ENCODE peak calls at places on chromosomes 1 and 21, in seven cellular contexts. One of them, this sample, is unnamed.

GRCh38 chr1:228154685-228155571 is 5.2 kb downstream of the GJC2 start:
- DNase-seq in osteocyte: no peak
- DNase-seq in head of caudate nucleus: no peak
- DNase-seq in ELF-1: no peak
- DNase-seq in stimulated activated CD4-positive, alpha-beta T cell treated with anti-CD3 and anti-CD28 coated beads, Interleukin-12 subunit alpha, Interleukin-12 subunit beta, amount 100 ng/mL, for 48 hours: peak; percentile 41
- DNase-seq in HFFc6: no peak
- DNase-seq in amniotic stem cell: no peak
- DNase-seq in this sample: no peak

GRCh38 chr1:182520746-182521145 is 68.3 kb downstream of the RNASEL start:
- DNase-seq in osteocyte: no peak
- DNase-seq in head of caudate nucleus: no peak
- DNase-seq in ELF-1: no peak
- DNase-seq in stimulated activated CD4-positive, alpha-beta T cell treated with anti-CD3 and anti-CD28 coated beads, Interleukin-12 subunit alpha, Interleukin-12 subunit beta, amount 100 ng/mL, for 48 hours: no peak
- DNase-seq in HFFc6: no peak
- DNase-seq in amniotic stem cell: no peak
- DNase-seq in this sample: no peak

GRCh38 chr1:54649130-54649898 is 7.7 kb downstream of the MROH7 start:
- DNase-seq in osteocyte: no peak
- DNase-seq in head of caudate nucleus: no peak
- DNase-seq in ELF-1: no peak
- DNase-seq in stimulated activated CD4-positive, alpha-beta T cell treated with anti-CD3 and anti-CD28 coated beads, Interleukin-12 subunit alpha, Interleukin-12 subunit beta, amount 100 ng/mL, for 48 hours: no peak
- DNase-seq in HFFc6: no peak
- DNase-seq in amniotic stem cell: no peak
- DNase-seq in this sample: no peak

GRCh38 chr1:64248065-64248464 is 44.6 kb downstream of the UBE2U start:
- DNase-seq in osteocyte: no peak
- DNase-seq in head of caudate nucleus: no peak
- DNase-seq in ELF-1: no peak
- DNase-seq in stimulated activated CD4-positive, alpha-beta T cell treated with anti-CD3 and anti-CD28 coated beads, Interleukin-12 subunit alpha, Interleukin-12 subunit beta, amount 100 ng/mL, for 48 hours: no peak
- DNase-seq in HFFc6: no peak
- DNase-seq in amniotic stem cell: no peak
- DNase-seq in this sample: no peak

GRCh38 chr1:73903092-73903491 is 294.9 kb downstream of the LRRIQ3 start:
- DNase-seq in osteocyte: no peak
- DNase-seq in head of caudate nucleus: no peak
- DNase-seq in ELF-1: no peak
- DNase-seq in stimulated activated CD4-positive, alpha-beta T cell treated with anti-CD3 and anti-CD28 coated beads, Interleukin-12 subunit alpha, Interleukin-12 subunit beta, amount 100 ng/mL, for 48 hours: no peak
- DNase-seq in HFFc6: no peak
- DNase-seq in amniotic stem cell: no peak
- DNase-seq in this sample: no peak

GRCh38 chr1:201444792-201445191 is 23.3 kb upstream of the TNNI1 start:
- DNase-seq in osteocyte: no peak
- DNase-seq in head of caudate nucleus: no peak
- DNase-seq in ELF-1: peak; percentile 36
- DNase-seq in stimulated activated CD4-positive, alpha-beta T cell treated with anti-CD3 and anti-CD28 coated beads, Interleukin-12 subunit alpha, Interleukin-12 subunit beta, amount 100 ng/mL, for 48 hours: no peak
- DNase-seq in HFFc6: no peak
- DNase-seq in amniotic stem cell: no peak
- DNase-seq in this sample: no peak

GRCh38 chr1:246280551-246280950 is 226.5 kb downstream of the SMYD3 start:
- DNase-seq in osteocyte: no peak
- DNase-seq in head of caudate nucleus: peak; percentile 35
- DNase-seq in ELF-1: no peak
- DNase-seq in stimulated activated CD4-positive, alpha-beta T cell treated with anti-CD3 and anti-CD28 coated beads, Interleukin-12 subunit alpha, Interleukin-12 subunit beta, amount 100 ng/mL, for 48 hours: no peak
- DNase-seq in HFFc6: peak; percentile 33
- DNase-seq in amniotic stem cell: peak; percentile 30
- DNase-seq in this sample: no peak

GRCh38 chr1:43272161-43272560 is 2.4 kb downstream of the TMEM125 start:
- DNase-seq in osteocyte: no peak
- DNase-seq in head of caudate nucleus: peak; percentile 90
- DNase-seq in ELF-1: no peak
- DNase-seq in stimulated activated CD4-positive, alpha-beta T cell treated with anti-CD3 and anti-CD28 coated beads, Interleukin-12 subunit alpha, Interleukin-12 subunit beta, amount 100 ng/mL, for 48 hours: no peak
- DNase-seq in HFFc6: no peak
- DNase-seq in amniotic stem cell: no peak
- DNase-seq in this sample: no peak

GRCh38 chr21:42654179-42654912 is 925 bp downstream of the PDE9A start:
- DNase-seq in osteocyte: no peak
- DNase-seq in head of caudate nucleus: peak; percentile 42
- DNase-seq in ELF-1: peak; percentile 50
- DNase-seq in stimulated activated CD4-positive, alpha-beta T cell treated with anti-CD3 and anti-CD28 coated beads, Interleukin-12 subunit alpha, Interleukin-12 subunit beta, amount 100 ng/mL, for 48 hours: no peak
- DNase-seq in HFFc6: no peak
- DNase-seq in amniotic stem cell: no peak
- DNase-seq in this sample: peak; percentile 88

GRCh38 chr1:245690153-245690552 is 535.4 kb downstream of the KIF26B start:
- DNase-seq in osteocyte: no peak
- DNase-seq in head of caudate nucleus: peak; percentile 46
- DNase-seq in ELF-1: no peak
- DNase-seq in stimulated activated CD4-positive, alpha-beta T cell treated with anti-CD3 and anti-CD28 coated beads, Interleukin-12 subunit alpha, Interleukin-12 subunit beta, amount 100 ng/mL, for 48 hours: no peak
- DNase-seq in HFFc6: no peak
- DNase-seq in amniotic stem cell: no peak
- DNase-seq in this sample: no peak

GRCh38 chr1:167105150-167105840 is 11.4 kb downstream of the STYXL2 start:
- DNase-seq in osteocyte: no peak
- DNase-seq in head of caudate nucleus: no peak
- DNase-seq in ELF-1: no peak
- DNase-seq in stimulated activated CD4-positive, alpha-beta T cell treated with anti-CD3 and anti-CD28 coated beads, Interleukin-12 subunit alpha, Interleukin-12 subunit beta, amount 100 ng/mL, for 48 hours: no peak
- DNase-seq in HFFc6: no peak
- DNase-seq in amniotic stem cell: no peak
- DNase-seq in this sample: no peak

GRCh38 chr1:15350551-15351200 is 59.0 kb upstream of the EFHD2 start:
- DNase-seq in osteocyte: no peak
- DNase-seq in head of caudate nucleus: no peak
- DNase-seq in ELF-1: no peak
- DNase-seq in stimulated activated CD4-positive, alpha-beta T cell treated with anti-CD3 and anti-CD28 coated beads, Interleukin-12 subunit alpha, Interleukin-12 subunit beta, amount 100 ng/mL, for 48 hours: no peak
- DNase-seq in HFFc6: no peak
- DNase-seq in amniotic stem cell: no peak
- DNase-seq in this sample: no peak

GRCh38 chr1:234554478-234555311 is 55.3 kb downstream of the IRF2BP2 start:
- DNase-seq in osteocyte: no peak
- DNase-seq in head of caudate nucleus: no peak
- DNase-seq in ELF-1: peak; percentile 51
- DNase-seq in stimulated activated CD4-positive, alpha-beta T cell treated with anti-CD3 and anti-CD28 coated beads, Interleukin-12 subunit alpha, Interleukin-12 subunit beta, amount 100 ng/mL, for 48 hours: no peak
- DNase-seq in HFFc6: no peak
- DNase-seq in amniotic stem cell: no peak
- DNase-seq in this sample: no peak

GRCh38 chr1:171344473-171344820 is 30.5 kb downstream of the FMO4 start:
- DNase-seq in osteocyte: no peak
- DNase-seq in head of caudate nucleus: no peak
- DNase-seq in ELF-1: no peak
- DNase-seq in stimulated activated CD4-positive, alpha-beta T cell treated with anti-CD3 and anti-CD28 coated beads, Interleukin-12 subunit alpha, Interleukin-12 subunit beta, amount 100 ng/mL, for 48 hours: no peak
- DNase-seq in HFFc6: no peak
- DNase-seq in amniotic stem cell: no peak
- DNase-seq in this sample: no peak

GRCh38 chr1:61226791-61227567 is 144.6 kb downstream of the NFIA start:
- DNase-seq in osteocyte: no peak
- DNase-seq in head of caudate nucleus: no peak
- DNase-seq in ELF-1: no peak
- DNase-seq in stimulated activated CD4-positive, alpha-beta T cell treated with anti-CD3 and anti-CD28 coated beads, Interleukin-12 subunit alpha, Interleukin-12 subunit beta, amount 100 ng/mL, for 48 hours: no peak
- DNase-seq in HFFc6: no peak
- DNase-seq in amniotic stem cell: no peak
- DNase-seq in this sample: no peak

GRCh38 chr1:12272770-12273169 is 42.9 kb downstream of the VPS13D start:
- DNase-seq in osteocyte: no peak
- DNase-seq in head of caudate nucleus: no peak
- DNase-seq in ELF-1: no peak
- DNase-seq in stimulated activated CD4-positive, alpha-beta T cell treated with anti-CD3 and anti-CD28 coated beads, Interleukin-12 subunit alpha, Interleukin-12 subunit beta, amount 100 ng/mL, for 48 hours: no peak
- DNase-seq in HFFc6: no peak
- DNase-seq in amniotic stem cell: no peak
- DNase-seq in this sample: no peak

GRCh38 chr1:8439015-8439702 is 121.2 kb downstream of the SLC45A1 start:
- DNase-seq in osteocyte: peak; percentile 91
- DNase-seq in head of caudate nucleus: peak; percentile 85
- DNase-seq in ELF-1: peak; percentile 76
- DNase-seq in stimulated activated CD4-positive, alpha-beta T cell treated with anti-CD3 and anti-CD28 coated beads, Interleukin-12 subunit alpha, Interleukin-12 subunit beta, amount 100 ng/mL, for 48 hours: no peak
- DNase-seq in HFFc6: peak; percentile 64
- DNase-seq in amniotic stem cell: peak; percentile 65
- DNase-seq in this sample: peak; percentile 80

GRCh38 chr1:230240446-230241076 is 173.5 kb downstream of the GALNT2 start:
- DNase-seq in osteocyte: peak; percentile 8
- DNase-seq in head of caudate nucleus: no peak
- DNase-seq in ELF-1: no peak
- DNase-seq in stimulated activated CD4-positive, alpha-beta T cell treated with anti-CD3 and anti-CD28 coated beads, Interleukin-12 subunit alpha, Interleukin-12 subunit beta, amount 100 ng/mL, for 48 hours: no peak
- DNase-seq in HFFc6: no peak
- DNase-seq in amniotic stem cell: no peak
- DNase-seq in this sample: no peak

GRCh38 chr1:6813165-6813564 is 27.9 kb downstream of the CAMTA1 start:
- DNase-seq in osteocyte: no peak
- DNase-seq in head of caudate nucleus: no peak
- DNase-seq in ELF-1: no peak
- DNase-seq in stimulated activated CD4-positive, alpha-beta T cell treated with anti-CD3 and anti-CD28 coated beads, Interleukin-12 subunit alpha, Interleukin-12 subunit beta, amount 100 ng/mL, for 48 hours: no peak
- DNase-seq in HFFc6: no peak
- DNase-seq in amniotic stem cell: no peak
- DNase-seq in this sample: no peak

GRCh38 chr1:47596328-47596727 is 158.5 kb downstream of the FOXD2 start:
- DNase-seq in osteocyte: peak; percentile 57
- DNase-seq in head of caudate nucleus: no peak
- DNase-seq in ELF-1: no peak
- DNase-seq in stimulated activated CD4-positive, alpha-beta T cell treated with anti-CD3 and anti-CD28 coated beads, Interleukin-12 subunit alpha, Interleukin-12 subunit beta, amount 100 ng/mL, for 48 hours: no peak
- DNase-seq in HFFc6: no peak
- DNase-seq in amniotic stem cell: no peak
- DNase-seq in this sample: no peak